ENCODE peak calls at places on chromosome 20, in seven cellular contexts. I is fibroblast of lung, G is psoas muscle, B is uterus, P is fibroblast of the aortic adventitia, X is cardiac fibroblast, D is tibial artery. O is an unnamed sample.

GRCh38 chr20:63045991-63046390 is 39.2 kb upstream of the BHLHE23 start:
- DNase-seq in I (no peak), G (peak), B (no peak), P (no peak), X (no peak), D (no peak), O (no peak)

GRCh38 chr20:15248618-15249395 is 911.4 kb upstream of the FLRT3 start:
- DNase-seq in I (no peak), G (no peak), B (no peak), P (no peak), X (no peak), D (no peak), O (no peak)

GRCh38 chr20:38805502-38805957 is at the start of gene PPP1R16B:
- DNase-seq in I (no peak), G (peak), B (peak), P (no peak), X (no peak), D (no peak), O (no peak)

GRCh38 chr20:9068896-9069663 is at the start of gene PLCB4:
- DNase-seq in I (peak), G (peak), B (peak), P (peak), X (peak), D (peak), O (no peak)

GRCh38 chr20:56755201-56755600 is 126.1 kb downstream of the TFAP2C start:
- DNase-seq in I (no peak), G (no peak), B (no peak), P (no peak), X (no peak), D (no peak), O (no peak)

GRCh38 chr20:47741669-47742345 is 43.5 kb downstream of the SULF2 start:
- DNase-seq in I (no peak), G (no peak), B (no peak), P (no peak), X (no peak), D (no peak), O (no peak)

GRCh38 chr20:4815618-4816017 is 93.9 kb downstream of the PRND start:
- DNase-seq in I (no peak), G (no peak), B (no peak), P (no peak), X (no peak), D (no peak), O (peak)

GRCh38 chr20:29301624-29302259 is 1955.7 kb upstream of the DEFB115 start:
- DNase-seq in I (no peak), G (peak), B (no peak), P (no peak), X (no peak), D (no peak), O (no peak)

GRCh38 chr20:63134201-63134612 is 81.7 kb downstream of the YTHDF1 start:
- DNase-seq in I (no peak), G (peak), B (no peak), P (no peak), X (no peak), D (no peak), O (peak)

DNA sequence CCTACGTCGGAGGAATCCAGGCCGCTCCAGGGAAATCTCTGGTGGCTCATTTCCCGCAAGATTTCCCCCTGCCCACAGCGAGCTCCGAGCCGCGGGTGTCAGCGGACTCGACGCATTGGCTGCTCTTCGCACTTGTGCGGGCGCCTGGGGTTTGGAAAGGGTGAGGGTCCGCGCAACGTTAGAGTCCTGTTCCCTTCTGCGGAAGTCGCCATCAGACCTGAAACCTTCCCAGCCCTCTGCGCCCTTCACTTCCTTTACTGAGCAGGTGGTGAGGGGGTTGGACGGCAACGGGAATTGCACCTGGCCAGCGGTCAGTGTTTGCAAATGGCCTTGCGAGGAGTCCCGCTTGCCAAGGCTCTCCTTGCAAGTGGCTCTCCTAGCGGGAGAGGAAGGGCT is 8.4 kb downstream of the PAX1 start:
- DNase-seq in I (no peak), G (no peak), B (no peak), P (no peak), X (no peak), D (no peak), O (no peak)
- TF ChIP-seq CTCF in I (no peak), G (no peak), B (no peak), P (no peak), X (no peak), D (no peak), O (no peak)

GRCh38 chr20:50587291-50587961 is 77.2 kb downstream of the PTPN1 start:
- DNase-seq in I (no peak), G (peak), B (no peak), P (no peak), X (no peak), D (no peak), O (no peak)
- TF ChIP-seq CTCF in I (no peak), G (no peak), B (no peak), P (no peak), X (no peak), D (no peak), O (no peak)

GRCh38 chr20:37383229-37383989 is 37.5 kb downstream of the SRC start:
- DNase-seq in I (peak), G (peak), B (peak), P (peak), X (peak), D (peak), O (no peak)

GRCh38 chr20:37379967-37380828 is 34.3 kb downstream of the SRC start:
- DNase-seq in I (peak), G (peak), B (no peak), P (peak), X (no peak), D (no peak), O (peak)

GRCh38 chr20:37382539-37383120 is 36.7 kb downstream of the SRC start:
- DNase-seq in I (no peak), G (peak), B (no peak), P (no peak), X (no peak), D (peak), O (no peak)

GRCh38 chr20:37380864-37381579 is 35.1 kb downstream of the SRC start:
- DNase-seq in I (no peak), G (peak), B (no peak), P (no peak), X (no peak), D (no peak), O (no peak)

GRCh38 chr20:37381621-37382538 is 35.9 kb downstream of the SRC start:
- DNase-seq in I (no peak), G (peak), B (no peak), P (no peak), X (no peak), D (peak), O (no peak)
- TF ChIP-seq CTCF in I (no peak), G (no peak), B (no peak), P (no peak), X (no peak), D (no peak), O (no peak)

DNA sequence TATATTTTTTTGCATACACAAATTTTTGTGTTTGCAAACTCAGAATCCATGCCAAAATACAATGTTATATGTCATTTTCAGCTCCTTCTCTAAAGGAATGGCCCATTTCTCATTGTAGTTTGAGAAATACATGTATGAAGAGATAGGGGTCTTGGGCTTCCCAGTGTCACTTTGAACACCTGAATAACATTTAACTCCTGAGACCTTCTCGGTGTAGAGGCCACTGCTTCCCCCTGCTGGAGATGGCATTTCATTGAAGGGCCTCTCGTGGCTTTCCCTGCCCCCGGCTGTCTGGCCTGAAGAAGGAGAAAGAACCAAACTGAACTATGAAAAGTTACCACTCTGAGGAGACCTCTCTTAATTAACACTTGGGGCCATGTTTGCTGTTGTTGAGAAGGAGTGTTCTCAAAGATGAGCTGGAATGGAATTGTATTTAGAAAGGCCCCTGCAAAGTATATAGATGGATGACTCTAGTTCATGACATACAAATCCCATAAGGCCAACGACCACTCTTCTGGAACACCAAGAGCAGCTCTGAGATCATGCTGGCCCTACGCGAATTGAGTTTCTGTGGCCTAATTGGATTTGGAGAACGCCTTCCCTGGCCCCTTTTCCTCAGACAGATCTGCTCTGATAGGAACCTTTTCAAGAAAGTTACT is 58.8 kb downstream of the VAPB start:
- DNase-seq in I (peak), G (no peak), B (no peak), P (peak), X (peak), D (no peak), O (no peak)
- TF ChIP-seq CTCF in I (peak), G (peak), B (peak), P (peak), X (peak), D (peak), O (peak)

GRCh38 chr20:31517373-31517772 is 3.1 kb downstream of the HM13 start:
- DNase-seq in I (peak), G (peak), B (no peak), P (peak), X (peak), D (peak), O (no peak)
- TF ChIP-seq CTCF in I (peak), G (no peak), B (no peak), P (peak), X (peak), D (no peak), O (peak)

GRCh38 chr20:45392733-45393132 is 14.6 kb upstream of the TP53TG5 start:
- DNase-seq in I (no peak), G (no peak), B (no peak), P (no peak), X (no peak), D (no peak), O (no peak)
- TF ChIP-seq CTCF in I (no peak), G (no peak), B (no peak), P (no peak), X (no peak), D (peak), O (no peak)

GRCh38 chr20:32190608-32191415 is 16.7 kb downstream of the PLAGL2 start:
- DNase-seq in I (no peak), G (no peak), B (no peak), P (no peak), X (no peak), D (no peak), O (no peak)
- TF ChIP-seq CTCF in I (no peak), G (no peak), B (no peak), P (no peak), X (no peak), D (no peak), O (no peak)

GRCh38 chr20:44073011-44073674 is 113.8 kb downstream of the JPH2 start:
- DNase-seq in I (no peak), G (peak), B (no peak), P (no peak), X (no peak), D (peak), O (no peak)

GRCh38 chr20:44075191-44075949 is 111.6 kb downstream of the JPH2 start:
- DNase-seq in I (no peak), G (no peak), B (no peak), P (no peak), X (no peak), D (peak), O (no peak)

GRCh38 chr20:44073675-44074071 is 113.3 kb downstream of the JPH2 start:
- DNase-seq in I (no peak), G (no peak), B (no peak), P (no peak), X (no peak), D (peak), O (no peak)

GRCh38 chr20:44074252-44075151 is 112.5 kb downstream of the JPH2 start:
- DNase-seq in I (peak), G (no peak), B (no peak), P (peak), X (peak), D (peak), O (no peak)

GRCh38 chr20:44075950-44076232 is 111.1 kb downstream of the JPH2 start:
- DNase-seq in I (no peak), G (no peak), B (no peak), P (no peak), X (no peak), D (no peak), O (no peak)
- TF ChIP-seq CTCF in I (no peak), G (no peak), B (no peak), P (no peak), X (no peak), D (no peak), O (no peak)

O was measured in CD14-positive monocyte.